ENCODE peak calls at places on chromosome 22, in nine cellular contexts. O, E, X, V, C, D, H, Z and T are unnamed samples.

GRCh38 chr22:47171441-47172221 is 409.2 kb downstream of the TBC1D22A start:
- DNase-seq in O (no peak), E (no peak), X (no peak), V (no peak), C (no peak), D (peak), H (peak), Z (no peak), T (no peak)

GRCh38 chr22:40449676-40450035 is 79.3 kb downstream of the SGSM3 start:
- DNase-seq in O (no peak), E (no peak), X (no peak), V (no peak), C (no peak), D (no peak), H (no peak), Z (no peak), T (no peak)

GRCh38 chr22:17891427-17892167 is 117.3 kb upstream of the BID start:
- DNase-seq in O (peak), E (no peak), X (no peak), V (no peak), C (peak), D (no peak), H (peak), Z (no peak), T (no peak)

GRCh38 chr22:25514436-25514835 is 50.0 kb upstream of the GRK3 start:
- DNase-seq in O (peak), E (no peak), X (no peak), V (no peak), C (no peak), D (no peak), H (no peak), Z (no peak), T (no peak)

GRCh38 chr22:46024136-46024840 is 47.3 kb upstream of the WNT7B start:
- DNase-seq in O (no peak), E (no peak), X (no peak), V (no peak), C (no peak), D (peak), H (no peak), Z (no peak), T (no peak)

GRCh38 chr22:45231293-45231692 is 9.4 kb downstream of the KIAA0930 start:
- DNase-seq in O (no peak), E (no peak), X (no peak), V (no peak), C (no peak), D (no peak), H (no peak), Z (no peak), T (no peak)

GRCh38 chr22:29704528-29705285 is 15.1 kb upstream of the CABP7 start:
- DNase-seq in O (no peak), E (no peak), X (peak), V (no peak), C (peak), D (peak), H (no peak), Z (no peak), T (no peak)

GRCh38 chr22:45212306-45212709 is 28.4 kb downstream of the KIAA0930 start:
- DNase-seq in O (peak), E (no peak), X (peak), V (peak), C (no peak), D (peak), H (peak), Z (no peak), T (no peak)

GRCh38 chr22:34880667-34881066 is 185.3 kb upstream of the ISX start:
- DNase-seq in O (no peak), E (no peak), X (no peak), V (no peak), C (no peak), D (no peak), H (no peak), Z (no peak), T (no peak)

GRCh38 chr22:49437356-49437755 is 390.3 kb downstream of the BRD1 start:
- DNase-seq in O (no peak), E (no peak), X (no peak), V (no peak), C (no peak), D (no peak), H (no peak), Z (no peak), T (no peak)

GRCh38 chr22:39498802-39499201 is 3.3 kb upstream of the MIEF1 start:
- DNase-seq in O (no peak), E (no peak), X (no peak), V (no peak), C (peak), D (no peak), H (no peak), Z (no peak), T (no peak)

GRCh38 chr22:26471522-26471921 is 12.1 kb downstream of the HPS4 start:
- DNase-seq in O (no peak), E (no peak), X (peak), V (no peak), C (peak), D (no peak), H (no peak), Z (no peak), T (peak)

GRCh38 chr22:26669060-26669481 is 11.7 kb downstream of the MIAT start:
- DNase-seq in O (peak), E (no peak), X (no peak), V (no peak), C (peak), D (no peak), H (peak), Z (no peak), T (no peak)

GRCh38 chr22:39662677-39663034 is 92.1 kb downstream of the CACNA1I start:
- DNase-seq in O (peak), E (no peak), X (no peak), V (no peak), C (no peak), D (no peak), H (no peak), Z (no peak), T (no peak)

GRCh38 chr22:25546751-25547150 is 17.7 kb upstream of the GRK3 start:
- DNase-seq in O (no peak), E (no peak), X (no peak), V (no peak), C (no peak), D (no peak), H (no peak), Z (no peak), T (no peak)

GRCh38 chr22:25447689-25448434 is 116.6 kb upstream of the GRK3 start:
- DNase-seq in O (peak), E (peak), X (peak), V (peak), C (peak), D (peak), H (peak), Z (no peak), T (peak)

GRCh38 chr22:28904211-28904808 is 20.9 kb downstream of the ZNRF3 start:
- DNase-seq in O (no peak), E (no peak), X (no peak), V (peak), C (no peak), D (no peak), H (no peak), Z (no peak), T (no peak)

GRCh38 chr22:19038728-19039447 is 83.3 kb downstream of the DGCR2 start:
- DNase-seq in O (peak), E (no peak), X (no peak), V (no peak), C (no peak), D (peak), H (no peak), Z (no peak), T (no peak)

GRCh38 chr22:46082633-46083032 is 67.7 kb upstream of the PPARA start:
- DNase-seq in O (no peak), E (no peak), X (no peak), V (no peak), C (no peak), D (peak), H (no peak), Z (no peak), T (no peak)

GRCh38 chr22:41481131-41481830 is 12.4 kb downstream of the ACO2 start:
- DNase-seq in O (no peak), E (no peak), X (no peak), V (peak), C (no peak), D (no peak), H (no peak), Z (no peak), T (peak)

GRCh38 chr22:27667121-27667843 is 134.3 kb downstream of the MN1 start:
- DNase-seq in O (peak), E (no peak), X (no peak), V (no peak), C (no peak), D (no peak), H (no peak), Z (no peak), T (no peak)

GRCh38 chr22:33242078-33242477 is 183.9 kb upstream of the SYN3 start:
- DNase-seq in O (no peak), E (no peak), X (no peak), V (no peak), C (no peak), D (no peak), H (no peak), Z (no peak), T (no peak)

GRCh38 chr22:40040927-40041326 is 46.2 kb downstream of the FAM83F start:
- DNase-seq in O (no peak), E (no peak), X (no peak), V (no peak), C (no peak), D (peak), H (peak), Z (peak), T (no peak)

GRCh38 chr22:45397806-45398205 is 15.6 kb downstream of the SMC1B start:
- DNase-seq in O (no peak), E (no peak), X (no peak), V (no peak), C (peak), D (no peak), H (no peak), Z (no peak), T (no peak)

GRCh38 chr22:48098936-48099245 is 1336.4 kb downstream of the TBC1D22A start:
- DNase-seq in O (no peak), E (no peak), X (no peak), V (no peak), C (no peak), D (peak), H (no peak), Z (no peak), T (no peak)

GRCh38 chr22:44632823-44633478 is 69.1 kb upstream of the PRR5 start:
- DNase-seq in O (no peak), E (no peak), X (no peak), V (no peak), C (no peak), D (no peak), H (no peak), Z (no peak), T (no peak)

GRCh38 chr22:19429950-19430889 is 1.3 kb downstream of the HIRA start:
- DNase-seq in O (peak), E (no peak), X (peak), V (no peak), C (peak), D (no peak), H (peak), Z (no peak), T (no peak)

DNA sequence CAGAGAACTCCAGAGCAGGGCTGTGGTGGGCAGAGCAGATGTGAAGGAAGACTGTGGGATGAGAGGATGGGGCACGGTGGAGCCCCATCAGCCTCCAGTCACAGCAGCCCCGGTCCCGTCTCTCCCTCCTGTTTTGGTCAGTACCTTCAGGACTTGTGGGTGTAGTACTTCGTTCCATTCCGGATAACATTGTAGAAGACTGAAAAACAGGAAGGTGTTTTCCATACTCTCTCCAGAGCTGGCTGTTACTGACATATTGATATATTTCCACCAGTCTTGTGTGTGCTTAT is 15.4 kb downstream of the MED15 start:
- DNase-seq in O (no peak), E (no peak), X (no peak), V (no peak), C (no peak), D (no peak), H (no peak), Z (no peak), T (no peak)
- TF ChIP-seq POLR2AphosphoS5 in O (no peak), E (no peak), X (no peak), V (no peak), C (no peak), D (no peak), H (no peak), Z (no peak), T (no peak)

DNA sequence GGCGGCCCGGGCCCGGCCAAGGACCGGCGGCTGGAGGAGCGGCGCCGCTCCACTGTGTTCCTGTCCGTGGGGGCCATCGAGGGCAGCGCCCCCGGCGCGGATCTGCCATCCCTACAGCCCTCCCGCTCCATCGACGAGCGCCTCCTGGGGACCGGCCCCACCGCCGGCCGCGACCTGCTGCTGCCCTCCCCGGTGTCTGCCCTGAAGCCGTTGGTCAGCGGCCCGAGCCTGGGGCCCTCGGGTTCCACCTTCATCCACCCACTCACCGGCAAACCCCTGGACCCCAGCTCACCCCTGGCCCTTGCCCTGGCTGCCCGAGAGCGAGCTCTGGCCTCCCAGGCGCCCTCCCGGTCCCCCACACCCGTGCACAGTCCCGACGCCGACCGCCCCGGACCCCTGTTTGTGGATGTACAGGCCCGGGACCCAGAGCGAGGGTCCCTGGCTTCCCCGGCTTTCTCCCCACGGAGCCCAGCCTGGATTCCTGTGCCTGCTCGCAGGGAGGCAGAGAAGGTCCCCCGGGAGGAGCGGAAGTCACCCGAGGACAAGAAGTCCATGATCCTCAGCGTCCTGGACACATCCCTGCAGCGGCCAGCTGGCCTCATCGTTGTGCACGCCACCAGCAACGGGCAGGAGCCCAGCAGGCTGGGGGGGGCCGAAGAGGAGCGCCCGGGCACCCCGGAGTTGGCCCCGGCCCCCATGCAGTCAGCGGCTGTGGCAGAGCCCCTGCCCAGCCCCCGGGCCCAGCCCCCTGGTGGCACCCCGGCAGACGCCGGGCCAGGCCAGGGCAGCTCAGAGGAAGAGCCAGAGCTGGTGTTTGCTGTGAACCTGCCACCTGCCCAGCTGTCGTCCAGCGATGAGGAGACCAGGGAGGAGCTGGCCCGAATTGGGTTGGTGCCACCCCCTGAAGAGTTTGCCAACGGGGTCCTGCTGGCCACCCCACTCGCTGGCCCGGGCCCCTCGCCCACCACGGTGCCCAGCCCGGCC is 16.9 kb upstream of the ACR start:
- DNase-seq in O (peak), E (no peak), X (no peak), V (no peak), C (no peak), D (no peak), H (no peak), Z (no peak), T (no peak)
- TF ChIP-seq POLR2AphosphoS5 in O (no peak), E (no peak), X (no peak), V (no peak), C (no peak), D (no peak), H (no peak), Z (no peak), T (no peak)

GRCh38 chr22:38203090-38203810 is 1.5 kb downstream of the MAFF start:
- DNase-seq in O (peak), E (no peak), X (peak), V (peak), C (peak), D (peak), H (peak), Z (no peak), T (no peak)
- TF ChIP-seq POLR2AphosphoS5 in O (peak), E (no peak), X (peak), V (no peak), C (no peak), D (no peak), H (peak), Z (no peak), T (no peak)

DNA sequence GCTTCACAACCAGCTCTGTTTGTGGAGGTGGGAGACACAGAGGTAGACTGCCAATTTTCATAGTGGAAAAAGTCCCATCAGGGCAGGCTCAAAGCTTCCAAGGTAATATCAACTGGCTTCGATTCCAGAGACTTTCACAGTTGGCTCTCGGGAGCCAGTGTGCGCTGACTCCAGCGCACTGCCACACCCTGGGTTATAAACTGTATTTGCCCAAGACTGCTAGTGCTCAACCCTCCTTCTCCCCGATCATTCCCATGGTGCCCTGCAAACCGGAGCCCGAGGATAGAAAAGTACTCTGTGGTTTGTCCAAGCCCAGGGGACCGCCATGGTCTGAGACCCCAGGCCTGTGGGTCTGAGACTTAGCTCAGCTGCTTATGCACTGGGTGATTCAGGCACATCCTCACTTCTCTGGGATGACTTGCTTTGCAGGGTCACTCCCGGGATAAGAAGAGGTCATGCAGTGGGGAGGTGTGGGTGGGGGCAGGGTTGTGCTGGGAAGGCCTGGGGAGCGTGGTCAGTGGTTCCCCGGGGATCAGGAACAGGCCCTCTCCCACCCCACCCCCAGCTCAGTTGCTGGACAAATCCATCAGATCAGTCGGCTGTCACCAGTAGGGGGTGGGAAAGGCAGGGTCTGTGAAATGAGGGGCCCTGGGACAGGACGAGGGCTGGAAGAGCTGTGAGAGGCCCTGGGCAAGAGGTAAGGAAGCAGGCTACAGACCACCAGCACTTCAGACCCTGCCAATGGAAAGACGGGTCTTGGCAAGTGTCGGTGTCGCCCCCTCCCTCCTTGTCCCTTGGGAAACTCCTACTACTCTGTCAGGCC is 26.7 kb upstream of the PICK1 start:
- DNase-seq in O (peak), E (no peak), X (no peak), V (no peak), C (no peak), D (no peak), H (peak), Z (no peak), T (no peak)
- TF ChIP-seq POLR2AphosphoS5 in O (no peak), E (no peak), X (no peak), V (no peak), C (no peak), D (no peak), H (no peak), Z (no peak), T (no peak)

DNA sequence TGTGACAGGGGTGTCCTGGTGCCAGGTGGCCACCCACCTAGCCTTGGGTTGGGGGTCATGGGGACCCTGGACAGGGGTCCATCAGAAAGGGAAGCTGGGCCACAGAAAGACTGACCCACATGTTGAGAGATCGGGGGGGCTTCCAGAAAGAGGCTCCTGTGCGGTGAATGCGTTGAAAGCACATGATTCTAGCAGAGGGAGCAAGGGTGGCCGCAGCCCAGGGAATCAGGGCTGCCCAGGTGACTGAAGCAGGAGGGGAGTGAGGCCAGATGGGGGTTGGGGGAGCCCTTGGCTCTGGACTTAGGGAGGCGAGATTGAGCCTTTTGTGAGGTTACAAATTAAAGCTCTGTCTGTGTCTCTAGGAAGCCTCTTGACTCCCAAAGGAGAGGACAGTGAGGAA is 80.7 kb downstream of the MORC2 start:
- DNase-seq in O (no peak), E (no peak), X (no peak), V (no peak), C (no peak), D (no peak), H (no peak), Z (no peak), T (no peak)
- TF ChIP-seq POLR2AphosphoS5 in O (no peak), E (no peak), X (no peak), V (no peak), C (no peak), D (no peak), H (no peak), Z (no peak), T (no peak)

DNA sequence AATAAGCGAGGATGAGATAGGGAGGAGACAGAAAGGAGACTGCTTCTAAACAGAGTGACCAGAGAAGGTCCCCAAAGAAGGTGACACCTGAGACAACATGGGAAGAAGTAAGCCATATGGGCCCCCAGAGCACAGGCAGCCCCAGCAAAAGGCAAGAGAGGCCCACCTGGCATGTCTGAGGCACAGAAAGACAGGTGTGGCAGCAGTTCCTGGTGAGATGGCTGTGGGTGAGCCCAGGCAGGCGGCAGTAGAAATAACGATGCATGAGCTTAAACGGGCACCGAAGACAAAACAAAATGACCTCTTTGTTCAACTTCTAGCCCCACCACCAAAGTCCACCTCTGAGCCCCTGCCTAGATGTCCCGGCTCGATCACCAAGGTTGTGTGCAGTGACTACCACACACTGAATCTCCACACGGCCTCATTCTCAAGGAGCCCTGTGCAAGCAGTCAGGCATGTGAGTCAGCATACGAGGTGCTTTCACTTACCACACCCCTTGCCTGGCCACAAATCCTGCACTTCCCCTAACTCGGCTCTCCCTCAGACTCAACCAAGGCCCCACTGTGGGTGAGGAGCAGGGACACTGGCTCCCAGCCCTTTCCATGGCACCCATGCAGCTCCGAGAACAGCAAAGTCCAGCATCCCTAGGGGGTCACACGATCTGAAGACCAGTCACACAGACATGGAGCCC is 77.6 kb downstream of the PACSIN2 start:
- DNase-seq in O (no peak), E (no peak), X (peak), V (peak), C (no peak), D (peak), H (peak), Z (no peak), T (no peak)
- TF ChIP-seq POLR2AphosphoS5 in O (no peak), E (no peak), X (peak), V (no peak), C (no peak), D (no peak), H (no peak), Z (no peak), T (no peak)

GRCh38 chr22:36156515-36157419 is 3.8 kb downstream of the APOL3 start:
- DNase-seq in O (peak), E (no peak), X (peak), V (peak), C (peak), D (peak), H (peak), Z (no peak), T (peak)

GRCh38 chr22:36163497-36163896 is 2.9 kb upstream of the APOL3 start:
- DNase-seq in O (no peak), E (no peak), X (no peak), V (no peak), C (no peak), D (no peak), H (no peak), Z (no peak), T (no peak)

GRCh38 chr22:36164621-36165020 is 4.1 kb upstream of the APOL3 start:
- DNase-seq in O (no peak), E (no peak), X (no peak), V (no peak), C (no peak), D (no peak), H (no peak), Z (no peak), T (no peak)

GRCh38 chr22:36162127-36163034 is 1.8 kb upstream of the APOL3 start:
- DNase-seq in O (no peak), E (no peak), X (no peak), V (no peak), C (no peak), D (no peak), H (no peak), Z (no peak), T (no peak)

GRCh38 chr22:36160499-36160942 is at the start of gene APOL3:
- DNase-seq in O (no peak), E (no peak), X (peak), V (peak), C (no peak), D (peak), H (peak), Z (no peak), T (no peak)
- TF ChIP-seq POLR2AphosphoS5 in O (no peak), E (no peak), X (peak), V (peak), C (no peak), D (peak), H (peak), Z (no peak), T (no peak)